ENCODE peak calls at places on chromosomes 5 and 9, in four cellular contexts. N is lower leg skin, D is H9, O is neural crest cell. M is an unnamed sample.

GRCh38 chr5:151671979-151672378 is 14.7 kb downstream of the SPARC start:
- DNase-seq in N (no peak), D (no peak), O (no peak), M (no peak)

GRCh38 chr9:137685035-137685885 is 66.5 kb downstream of the EHMT1 start:
- DNase-seq in N (no peak), D (no peak), O (no peak), M (no peak)

GRCh38 chr9:36862206-36863145 is 171.6 kb downstream of the PAX5 start:
- DNase-seq in N (no peak), D (peak), O (peak), M (no peak)

GRCh38 chr5:159094745-159095144 is 5.0 kb downstream of the EBF1 start:
- DNase-seq in N (peak), D (peak), O (no peak), M (no peak)

GRCh38 chr9:125495137-125496119 is 211.6 kb downstream of the MAPKAP1 start:
- DNase-seq in N (no peak), D (peak), O (no peak), M (no peak)

GRCh38 chr9:89351584-89351983 is 33.3 kb downstream of the SECISBP2 start:
- DNase-seq in N (peak), D (no peak), O (no peak), M (no peak)

GRCh38 chr9:38164659-38165221 is 95.7 kb upstream of the SHB start:
- DNase-seq in N (no peak), D (no peak), O (no peak), M (no peak)

GRCh38 chr5:84370176-84370575 is 14.5 kb downstream of the EDIL3 start:
- DNase-seq in N (no peak), D (no peak), O (no peak), M (no peak)

GRCh38 chr5:61048534-61048933 is 103.5 kb downstream of the NDUFAF2 start:
- DNase-seq in N (no peak), D (no peak), O (no peak), M (no peak)

DNA sequence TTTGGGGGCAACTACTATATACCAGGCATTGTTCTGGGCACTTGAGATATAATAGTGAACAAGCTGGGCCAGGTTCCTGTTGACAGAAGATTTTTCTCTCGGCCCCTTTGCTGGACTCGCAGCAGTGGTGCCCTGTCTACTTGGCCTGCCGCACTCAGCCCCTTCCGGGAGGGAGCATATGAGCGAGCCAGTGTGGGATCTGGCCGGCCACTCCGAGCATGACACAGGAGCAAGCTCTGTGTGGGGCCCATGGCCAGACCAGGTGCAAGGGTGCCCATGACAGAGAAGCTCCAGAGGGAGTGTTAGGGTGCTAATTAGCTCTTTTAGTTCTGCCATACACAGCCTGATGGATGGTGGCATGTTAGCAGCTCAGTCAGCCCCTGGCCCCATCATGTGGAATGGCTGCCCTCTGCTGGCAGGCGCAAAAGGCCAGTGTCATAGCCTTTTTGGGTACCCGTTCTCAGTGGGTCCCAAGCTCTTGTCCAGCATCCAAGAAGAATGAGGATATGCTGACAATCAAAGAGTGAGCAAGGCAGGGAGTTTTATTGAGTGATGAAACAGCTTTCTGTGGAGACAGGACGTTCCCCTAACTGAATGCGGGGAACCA is 9.3 kb upstream of the KIF4B start:
- DNase-seq in N (no peak), D (peak), O (no peak), M (no peak)
- TF ChIP-seq CTCF in N (no peak), D (peak), O (peak), M (peak)

GRCh38 chr5:179494774-179495173 is 55.6 kb upstream of the RUFY1 start:
- DNase-seq in N (no peak), D (no peak), O (no peak), M (no peak)

GRCh38 chr5:179497636-179498365 is 52.6 kb upstream of the RUFY1 start:
- DNase-seq in N (no peak), D (no peak), O (no peak), M (no peak)

GRCh38 chr5:179495906-179496455 is 54.4 kb upstream of the RUFY1 start:
- DNase-seq in N (no peak), D (no peak), O (no peak), M (no peak)
- TF ChIP-seq CTCF in N (no peak), D (peak), O (no peak), M (no peak)

DNA sequence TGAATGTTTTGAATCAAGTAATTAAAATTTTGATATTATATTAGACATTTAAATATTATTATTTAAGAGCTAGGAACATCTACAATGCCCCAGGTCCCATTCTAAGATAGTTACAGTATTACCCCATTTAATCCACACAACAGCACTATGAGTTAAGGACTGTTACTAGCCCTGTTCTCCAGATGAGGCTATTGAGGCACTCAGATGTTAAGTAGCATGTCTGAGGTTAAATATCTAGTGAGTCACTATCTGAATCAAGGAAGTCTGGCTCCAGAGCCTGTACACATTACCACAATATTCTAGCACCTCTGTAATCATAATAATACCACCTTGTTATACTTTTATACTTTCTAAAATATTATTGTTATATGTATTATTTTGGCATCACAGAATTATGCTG is 304.6 kb downstream of the PDE4D start:
- DNase-seq in N (no peak), D (no peak), O (no peak), M (no peak)
- TF ChIP-seq CTCF in N (no peak), D (no peak), O (no peak), M (no peak)

GRCh38 chr9:96071245-96072124 is 196.0 kb downstream of the ERCC6L2 start:
- DNase-seq in N (no peak), D (peak), O (peak), M (no peak)
- TF ChIP-seq CTCF in N (no peak), D (peak), O (peak), M (peak)

GRCh38 chr9:93965830-93966577 is 10.8 kb upstream of the BARX1 start:
- DNase-seq in N (no peak), D (peak), O (no peak), M (no peak)
- TF ChIP-seq CTCF in N (no peak), D (peak), O (peak), M (peak)

GRCh38 chr5:106699198-106699597 is 971.5 kb downstream of the EFNA5 start:
- DNase-seq in N (no peak), D (peak), O (no peak), M (no peak)
- TF ChIP-seq CTCF in N (no peak), D (peak), O (no peak), M (no peak)

DNA sequence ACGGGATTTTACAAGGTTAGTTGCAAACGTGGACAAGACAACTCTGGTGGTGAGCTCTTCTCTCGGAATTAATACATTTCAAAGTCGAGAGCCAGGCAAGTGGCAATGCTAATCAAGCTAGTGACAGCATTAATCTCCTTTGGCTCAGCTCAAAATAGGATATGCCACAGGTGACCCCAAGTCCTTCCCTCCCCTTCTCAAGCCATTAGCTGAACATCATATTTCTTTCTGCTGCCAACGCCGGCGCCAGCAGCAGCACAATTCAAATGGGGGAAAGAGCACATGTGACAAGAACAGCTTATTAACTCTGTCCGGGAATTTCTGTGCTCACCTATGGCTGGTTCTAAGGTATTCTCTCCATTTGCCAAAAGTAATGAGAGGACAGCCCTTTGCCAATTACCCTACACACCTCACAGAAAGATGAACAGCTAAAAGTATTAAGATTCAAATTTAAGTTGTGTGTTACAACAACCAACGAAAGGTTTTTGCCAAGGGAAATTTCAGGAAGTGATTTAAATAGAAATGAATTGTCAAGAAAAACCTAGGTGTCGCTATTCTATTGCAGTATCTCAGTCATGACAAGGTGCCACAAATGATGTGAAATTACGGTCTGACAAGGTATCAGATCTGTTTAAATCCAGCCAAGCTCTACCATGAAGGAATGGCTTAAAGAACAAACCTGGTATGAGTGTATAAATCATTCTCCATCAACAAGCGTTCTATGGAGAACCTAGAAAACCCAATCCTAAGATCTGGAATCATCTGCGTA is 189.9 kb downstream of the ATPSCKMT start:
- DNase-seq in N (peak), D (no peak), O (no peak), M (no peak)
- TF ChIP-seq CTCF in N (no peak), D (no peak), O (no peak), M (no peak)

M was measured in type B pancreatic cell.